ENCODE peak calls at places on chromosomes 7 and 10, in four cellular contexts. One of them, this sample, is unnamed.

GRCh38 chr10:77501846-77502251 is 135.8 kb downstream of the KCNMA1 start:
- DNase-seq in GM12878: no peak
- DNase-seq in K562: no peak
- DNase-seq in HepG2: no peak
- DNase-seq in this sample: no peak

GRCh38 chr7:158971214-158971613 is 114.9 kb downstream of the DYNC2I1 start:
- DNase-seq in GM12878: no peak
- DNase-seq in K562: no peak
- DNase-seq in HepG2: no peak
- DNase-seq in this sample: no peak

GRCh38 chr7:55349126-55349525 is 16.0 kb upstream of the LANCL2 start:
- DNase-seq in GM12878: no peak
- DNase-seq in K562: no peak
- DNase-seq in HepG2: no peak
- DNase-seq in this sample: no peak

GRCh38 chr7:1434165-1434718 is 25.0 kb downstream of the MICALL2 start:
- DNase-seq in GM12878: no peak
- DNase-seq in K562: no peak
- DNase-seq in HepG2: no peak
- DNase-seq in this sample: no peak

GRCh38 chr10:27242473-27242950 is 1.9 kb upstream of the ACBD5 start:
- DNase-seq in GM12878: no peak
- DNase-seq in K562: no peak
- DNase-seq in HepG2: no peak
- DNase-seq in this sample: no peak

GRCh38 chr7:39069886-39070881 is 92.5 kb downstream of the POU6F2 start:
- DNase-seq in GM12878: no peak
- DNase-seq in K562: no peak
- DNase-seq in HepG2: no peak
- DNase-seq in this sample: no peak

GRCh38 chr7:50197547-50197946 is 104.5 kb upstream of the ZPBP start:
- DNase-seq in GM12878: peak
- DNase-seq in K562: peak
- DNase-seq in HepG2: peak
- DNase-seq in this sample: peak

GRCh38 chr7:39734605-39735004 is 111.2 kb downstream of the RALA start:
- DNase-seq in GM12878: no peak
- DNase-seq in K562: no peak
- DNase-seq in HepG2: no peak
- DNase-seq in this sample: no peak

GRCh38 chr10:74593470-74593869 is 232.9 kb upstream of the KAT6B start:
- DNase-seq in GM12878: no peak
- DNase-seq in K562: no peak
- DNase-seq in HepG2: no peak
- DNase-seq in this sample: no peak

GRCh38 chr10:87961314-87961713 is 97.9 kb downstream of the PTEN start:
- DNase-seq in GM12878: no peak
- DNase-seq in K562: no peak
- DNase-seq in HepG2: no peak
- DNase-seq in this sample: no peak

GRCh38 chr10:13412894-13413293 is 64.8 kb upstream of the SEPHS1 start:
- DNase-seq in GM12878: no peak
- DNase-seq in K562: no peak
- DNase-seq in HepG2: no peak
- DNase-seq in this sample: no peak

GRCh38 chr10:13417459-13418126 is 69.5 kb upstream of the SEPHS1 start:
- DNase-seq in GM12878: no peak
- DNase-seq in K562: peak
- DNase-seq in HepG2: no peak
- DNase-seq in this sample: no peak

GRCh38 chr10:13416760-13417159 is 68.7 kb upstream of the SEPHS1 start:
- DNase-seq in GM12878: no peak
- DNase-seq in K562: no peak
- DNase-seq in HepG2: no peak
- DNase-seq in this sample: no peak

GRCh38 chr10:13414137-13414536 is 66.0 kb upstream of the SEPHS1 start:
- DNase-seq in GM12878: no peak
- DNase-seq in K562: no peak
- DNase-seq in HepG2: no peak
- DNase-seq in this sample: no peak

GRCh38 chr10:13414855-13415254 is 66.8 kb upstream of the SEPHS1 start:
- DNase-seq in GM12878: no peak
- DNase-seq in K562: peak
- DNase-seq in HepG2: peak
- DNase-seq in this sample: peak
- TF ChIP-seq TCF7 in GM12878: no peak
- TF ChIP-seq TCF7 in K562: no peak
- TF ChIP-seq TCF7 in HepG2: no peak
- TF ChIP-seq TCF7 in this sample: no peak

DNA sequence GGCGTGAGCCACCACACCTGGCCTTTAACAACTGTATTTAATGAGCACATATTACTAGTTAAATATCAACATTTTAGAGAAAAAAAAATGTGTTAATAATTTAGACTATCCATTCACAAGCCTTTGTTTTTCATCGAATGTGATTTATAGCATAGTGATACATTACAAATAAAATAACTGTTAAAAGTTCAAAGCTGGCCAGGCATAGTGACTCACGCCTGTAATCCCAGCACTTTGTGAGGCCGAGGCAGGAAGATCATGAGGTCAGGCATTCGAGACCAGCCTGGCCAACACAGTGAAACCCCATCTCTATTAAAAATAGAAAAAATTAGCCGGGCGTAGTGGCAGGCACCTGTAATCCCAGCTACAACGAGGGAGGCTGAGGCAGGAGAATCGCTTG is 72.7 kb downstream of the HACD1 start:
- DNase-seq in GM12878: no peak
- DNase-seq in K562: no peak
- DNase-seq in HepG2: no peak
- DNase-seq in this sample: no peak
- TF ChIP-seq ESRRA in GM12878: no peak
- TF ChIP-seq ESRRA in K562: no peak
- TF ChIP-seq ESRRA in HepG2: no peak
- TF ChIP-seq ESRRA in this sample: no peak

GRCh38 chr10:113004219-113004618 is 54.2 kb downstream of the TCF7L2 start:
- DNase-seq in GM12878: no peak
- DNase-seq in K562: no peak
- DNase-seq in HepG2: no peak
- DNase-seq in this sample: no peak

GRCh38 chr10:113005380-113005779 is 55.3 kb downstream of the TCF7L2 start:
- DNase-seq in GM12878: no peak
- DNase-seq in K562: no peak
- DNase-seq in HepG2: no peak
- DNase-seq in this sample: no peak

GRCh38 chr10:113007821-113008220 is 57.8 kb downstream of the TCF7L2 start:
- DNase-seq in GM12878: no peak
- DNase-seq in K562: no peak
- DNase-seq in HepG2: no peak
- DNase-seq in this sample: no peak

GRCh38 chr10:113006656-113007342 is 56.8 kb downstream of the TCF7L2 start:
- DNase-seq in GM12878: no peak
- DNase-seq in K562: no peak
- DNase-seq in HepG2: no peak
- DNase-seq in this sample: no peak

GRCh38 chr10:113007343-113007771 is 57.3 kb downstream of the TCF7L2 start:
- DNase-seq in GM12878: no peak
- DNase-seq in K562: no peak
- DNase-seq in HepG2: peak
- DNase-seq in this sample: no peak
- TF ChIP-seq TCF7 in GM12878: peak
- TF ChIP-seq TCF7 in K562: no peak
- TF ChIP-seq TCF7 in HepG2: peak
- TF ChIP-seq TCF7 in this sample: no peak

DNA sequence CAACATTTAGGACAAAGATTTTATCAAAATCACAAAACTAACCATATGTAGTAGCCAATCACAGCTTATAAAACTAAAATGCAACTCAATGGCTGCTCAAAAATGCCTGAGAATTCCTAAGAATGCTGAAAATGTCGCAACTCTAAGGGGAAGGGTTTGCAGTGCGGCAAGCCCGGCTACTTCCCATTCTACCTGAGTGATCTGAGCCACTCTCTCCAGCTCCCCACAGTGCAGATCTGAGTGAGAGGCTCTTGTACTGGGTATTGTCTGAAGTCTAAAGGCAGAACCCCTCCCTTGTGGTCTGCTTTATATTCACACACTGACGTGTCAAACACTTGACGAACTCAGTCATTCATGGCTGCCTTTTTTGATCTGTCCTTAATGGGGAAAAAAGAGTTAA is 28.9 kb downstream of the RAB11FIP2 start:
- DNase-seq in GM12878: no peak
- DNase-seq in K562: no peak
- DNase-seq in HepG2: no peak
- DNase-seq in this sample: peak
- TF ChIP-seq ESRRA in GM12878: no peak
- TF ChIP-seq ESRRA in K562: no peak
- TF ChIP-seq ESRRA in HepG2: no peak
- TF ChIP-seq ESRRA in this sample: no peak

GRCh38 chr7:150502519-150502918 is 12.2 kb upstream of the GIMAP7 start:
- DNase-seq in GM12878: no peak
- DNase-seq in K562: no peak
- DNase-seq in HepG2: no peak
- DNase-seq in this sample: no peak
- TF ChIP-seq TCF7 in GM12878: no peak
- TF ChIP-seq TCF7 in K562: no peak
- TF ChIP-seq TCF7 in HepG2: no peak
- TF ChIP-seq TCF7 in this sample: no peak

GRCh38 chr7:100051611-100052010 is 2.0 kb downstream of the ZSCAN21 start:
- DNase-seq in GM12878: no peak
- DNase-seq in K562: no peak
- DNase-seq in HepG2: peak
- DNase-seq in this sample: no peak

GRCh38 chr7:100053201-100053600 is 3.6 kb downstream of the ZSCAN21 start:
- DNase-seq in GM12878: no peak
- DNase-seq in K562: peak
- DNase-seq in HepG2: peak
- DNase-seq in this sample: no peak

GRCh38 chr7:100049441-100050291 is at the start of gene ZSCAN21:
- DNase-seq in GM12878: peak
- DNase-seq in K562: peak
- DNase-seq in HepG2: peak
- DNase-seq in this sample: peak

GRCh38 chr7:100044719-100045118 is 4.9 kb upstream of the ZSCAN21 start:
- DNase-seq in GM12878: peak
- DNase-seq in K562: no peak
- DNase-seq in HepG2: no peak
- DNase-seq in this sample: no peak

DNA sequence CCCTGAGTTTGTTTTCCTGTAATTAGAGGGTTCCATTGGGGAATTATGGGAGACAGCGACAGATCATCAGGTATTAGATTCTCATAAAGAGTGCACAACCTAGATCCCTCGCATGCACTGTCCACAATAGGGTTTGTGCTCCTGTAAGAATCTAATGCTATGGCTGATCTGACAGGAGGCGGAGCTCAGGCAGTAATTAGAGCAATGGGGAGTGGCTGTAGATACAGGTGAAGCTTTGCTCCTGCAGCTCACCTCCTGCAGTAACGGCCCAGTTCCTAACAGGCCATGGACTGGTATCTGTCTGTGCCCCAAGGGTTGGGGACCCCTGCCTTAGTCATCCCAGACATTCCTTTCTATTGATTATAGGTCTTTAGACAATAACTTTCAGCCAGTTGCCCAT is 894 bp upstream of the ZSCAN21 start:
- DNase-seq in GM12878: no peak
- DNase-seq in K562: no peak
- DNase-seq in HepG2: no peak
- DNase-seq in this sample: no peak
- TF ChIP-seq ESRRA in GM12878: no peak
- TF ChIP-seq ESRRA in K562: no peak
- TF ChIP-seq ESRRA in HepG2: no peak
- TF ChIP-seq ESRRA in this sample: no peak

DNA sequence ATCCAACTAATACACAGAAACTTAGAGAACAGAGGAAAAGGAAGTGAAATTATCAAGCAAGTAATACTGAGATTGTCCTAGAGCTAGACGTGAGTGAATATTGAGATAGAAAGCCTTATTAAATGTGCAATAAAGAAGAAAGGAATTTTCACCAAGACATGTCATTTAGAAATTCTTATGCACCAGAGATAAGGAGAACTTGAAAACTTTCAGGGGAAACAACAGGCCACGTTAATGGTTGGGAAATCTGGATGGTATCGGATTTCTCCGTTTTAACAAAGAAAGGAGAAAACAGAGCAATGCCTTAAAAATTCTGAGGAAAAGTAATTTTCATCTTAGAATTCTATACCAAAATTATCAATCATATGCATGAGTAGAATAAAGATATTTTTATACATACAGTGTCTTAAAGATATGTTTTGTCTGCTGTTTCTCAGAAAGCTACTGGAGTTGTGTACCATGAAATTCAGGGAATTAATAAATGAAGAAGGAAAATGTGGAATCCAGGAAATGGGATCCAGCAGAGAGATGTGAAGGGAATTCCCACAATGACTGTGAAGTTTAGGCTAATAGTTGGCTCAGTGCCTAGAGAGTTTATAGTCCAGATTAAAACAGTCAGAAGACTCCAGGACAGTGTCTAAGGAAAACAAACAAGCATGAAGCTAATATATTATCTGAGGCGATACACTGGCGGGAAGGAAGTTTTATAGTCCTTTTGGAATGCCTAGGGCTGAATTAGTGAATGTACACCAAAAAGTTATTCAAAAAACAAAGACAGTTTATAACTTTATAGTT is 159.5 kb downstream of the PPP1R9A start:
- DNase-seq in GM12878: no peak
- DNase-seq in K562: no peak
- DNase-seq in HepG2: peak
- DNase-seq in this sample: no peak
- TF ChIP-seq TCF7 in GM12878: no peak
- TF ChIP-seq TCF7 in K562: no peak
- TF ChIP-seq TCF7 in HepG2: no peak
- TF ChIP-seq TCF7 in this sample: no peak

GRCh38 chr10:84842593-84842992 is 514.2 kb downstream of the CCSER2 start:
- DNase-seq in GM12878: no peak
- DNase-seq in K562: no peak
- DNase-seq in HepG2: no peak
- DNase-seq in this sample: no peak

GRCh38 chr10:84850826-84851225 is 522.4 kb downstream of the CCSER2 start:
- DNase-seq in GM12878: no peak
- DNase-seq in K562: no peak
- DNase-seq in HepG2: no peak
- DNase-seq in this sample: no peak

GRCh38 chr10:84848967-84849366 is 520.6 kb downstream of the CCSER2 start:
- DNase-seq in GM12878: no peak
- DNase-seq in K562: no peak
- DNase-seq in HepG2: no peak
- DNase-seq in this sample: no peak

GRCh38 chr10:84845628-84846261 is 517.4 kb downstream of the CCSER2 start:
- DNase-seq in GM12878: no peak
- DNase-seq in K562: no peak
- DNase-seq in HepG2: peak
- DNase-seq in this sample: peak

DNA sequence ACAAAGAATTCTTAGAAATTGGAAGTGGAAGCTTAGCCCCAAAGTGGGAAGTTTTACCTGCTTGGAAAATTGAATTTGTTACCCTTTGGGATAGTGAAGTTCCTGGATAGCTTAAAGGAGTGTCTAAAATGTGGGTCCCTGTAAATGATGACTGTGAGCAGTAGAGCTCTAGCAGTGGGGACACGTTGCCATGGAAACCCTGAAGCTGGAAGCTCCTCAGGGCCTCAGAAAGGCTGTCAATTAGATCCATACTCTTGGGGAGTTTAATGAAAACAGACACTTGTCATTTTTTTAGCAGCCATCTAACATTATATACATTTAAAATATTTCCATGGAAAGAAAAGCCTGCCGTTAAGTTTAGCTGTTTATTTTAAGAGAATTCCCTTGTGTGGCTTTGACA is 518.3 kb downstream of the CCSER2 start:
- DNase-seq in GM12878: no peak
- DNase-seq in K562: no peak
- DNase-seq in HepG2: no peak
- DNase-seq in this sample: no peak
- TF ChIP-seq ESRRA in GM12878: no peak
- TF ChIP-seq ESRRA in K562: no peak
- TF ChIP-seq ESRRA in HepG2: no peak
- TF ChIP-seq ESRRA in this sample: no peak